ENCODE peak calls at places on chromosome 15, in nine cellular contexts. B, O, U, K, Y, T, J, I and H are unnamed samples.

GRCh38 chr15:37098468-37099320 is 1.7 kb downstream of the MEIS2 start:
- DNase-seq in B (peak), O (no peak), U (peak), K (no peak), Y (no peak), T (no peak), J (no peak), I (no peak), H (peak)

GRCh38 chr15:33091983-33092688 is 102.4 kb downstream of the FMN1 start:
- DNase-seq in B (no peak), O (no peak), U (no peak), K (no peak), Y (no peak), T (peak), J (peak), I (no peak), H (no peak)

GRCh38 chr15:70316059-70316600 is 218.4 kb upstream of the TLE3 start:
- DNase-seq in B (no peak), O (peak), U (no peak), K (no peak), Y (no peak), T (no peak), J (no peak), I (peak), H (no peak)

GRCh38 chr15:71278989-71279756 is 163.9 kb downstream of the THSD4 start:
- DNase-seq in B (no peak), O (peak), U (peak), K (peak), Y (peak), T (no peak), J (peak), I (peak), H (no peak)

GRCh38 chr15:40825661-40826088 is 2.8 kb downstream of the PPP1R14D start:
- DNase-seq in B (no peak), O (peak), U (no peak), K (no peak), Y (no peak), T (no peak), J (peak), I (no peak), H (no peak)

GRCh38 chr15:29668120-29668602 is 154.1 kb downstream of the TJP1 start:
- DNase-seq in B (peak), O (peak), U (peak), K (no peak), Y (no peak), T (no peak), J (peak), I (peak), H (peak)

GRCh38 chr15:59632714-59633113 is 21.1 kb downstream of the GCNT3 start:
- DNase-seq in B (peak), O (no peak), U (no peak), K (no peak), Y (no peak), T (no peak), J (no peak), I (peak), H (peak)

GRCh38 chr15:69304176-69304533 is 5.4 kb downstream of the PAQR5 start:
- DNase-seq in B (no peak), O (peak), U (no peak), K (no peak), Y (no peak), T (no peak), J (no peak), I (peak), H (no peak)

GRCh38 chr15:40746916-40747418 is 8.1 kb downstream of the RMDN3 start:
- DNase-seq in B (no peak), O (no peak), U (no peak), K (no peak), Y (no peak), T (no peak), J (no peak), I (peak), H (no peak)

GRCh38 chr15:80272987-80273386 is 21.0 kb upstream of the CTXND1 start:
- DNase-seq in B (no peak), O (no peak), U (no peak), K (no peak), Y (no peak), T (no peak), J (no peak), I (no peak), H (no peak)

GRCh38 chr15:95018888-95019545 is 787.7 kb downstream of the MCTP2 start:
- DNase-seq in B (no peak), O (peak), U (no peak), K (no peak), Y (no peak), T (no peak), J (no peak), I (peak), H (no peak)

GRCh38 chr15:78880242-78880533 is 7.5 kb downstream of the MORF4L1 start:
- DNase-seq in B (no peak), O (peak), U (no peak), K (no peak), Y (no peak), T (no peak), J (no peak), I (peak), H (no peak)

GRCh38 chr15:56524915-56525314 is 60.0 kb upstream of the MNS1 start:
- DNase-seq in B (no peak), O (peak), U (no peak), K (no peak), Y (no peak), T (no peak), J (no peak), I (peak), H (no peak)

GRCh38 chr15:100889359-100890058 is 9.9 kb downstream of the ALDH1A3 start:
- DNase-seq in B (no peak), O (peak), U (peak), K (no peak), Y (no peak), T (no peak), J (peak), I (peak), H (no peak)

GRCh38 chr15:39642011-39642640 is 61.2 kb downstream of the THBS1 start:
- DNase-seq in B (peak), O (peak), U (no peak), K (no peak), Y (no peak), T (no peak), J (no peak), I (peak), H (no peak)

GRCh38 chr15:100862162-100862561 is 17.5 kb upstream of the ALDH1A3 start:
- DNase-seq in B (no peak), O (no peak), U (no peak), K (no peak), Y (no peak), T (no peak), J (no peak), I (no peak), H (no peak)

GRCh38 chr15:39110336-39110735 is 470.5 kb upstream of the THBS1 start:
- DNase-seq in B (no peak), O (peak), U (no peak), K (no peak), Y (no peak), T (no peak), J (no peak), I (peak), H (no peak)

GRCh38 chr15:70035051-70035718 is 62.5 kb downstream of the TLE3 start:
- DNase-seq in B (no peak), O (no peak), U (no peak), K (no peak), Y (no peak), T (no peak), J (no peak), I (no peak), H (no peak)

GRCh38 chr15:96268421-96269204 is 61.9 kb upstream of the NR2F2 start:
- DNase-seq in B (no peak), O (peak), U (no peak), K (no peak), Y (no peak), T (no peak), J (no peak), I (peak), H (no peak)

DNA sequence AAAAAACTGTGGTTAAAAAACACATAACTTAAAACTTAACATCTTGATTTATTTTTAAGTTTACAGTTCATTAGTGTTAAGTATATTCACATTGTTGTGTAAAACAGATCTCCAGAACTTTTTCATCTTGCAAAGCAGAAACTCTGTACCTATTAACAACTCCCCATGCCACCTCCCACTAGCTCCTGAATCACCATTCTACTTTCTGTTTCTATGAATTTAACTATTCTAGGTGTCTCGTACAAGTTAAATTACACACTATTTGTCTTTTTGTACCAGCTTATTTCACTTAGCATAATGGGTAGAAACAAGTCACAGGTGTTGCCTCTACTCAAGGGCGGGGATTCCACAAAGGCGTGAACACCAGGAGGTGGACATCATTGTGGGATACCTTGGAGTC is 43.2 kb downstream of the CRTC3 start:
- DNase-seq in B (no peak), O (no peak), U (no peak), K (no peak), Y (no peak), T (no peak), J (no peak), I (no peak), H (no peak)
- TF ChIP-seq CTCF in B (no peak), O (no peak), U (no peak), K (no peak), Y (no peak), T (no peak), J (no peak), I (no peak), H (no peak)

DNA sequence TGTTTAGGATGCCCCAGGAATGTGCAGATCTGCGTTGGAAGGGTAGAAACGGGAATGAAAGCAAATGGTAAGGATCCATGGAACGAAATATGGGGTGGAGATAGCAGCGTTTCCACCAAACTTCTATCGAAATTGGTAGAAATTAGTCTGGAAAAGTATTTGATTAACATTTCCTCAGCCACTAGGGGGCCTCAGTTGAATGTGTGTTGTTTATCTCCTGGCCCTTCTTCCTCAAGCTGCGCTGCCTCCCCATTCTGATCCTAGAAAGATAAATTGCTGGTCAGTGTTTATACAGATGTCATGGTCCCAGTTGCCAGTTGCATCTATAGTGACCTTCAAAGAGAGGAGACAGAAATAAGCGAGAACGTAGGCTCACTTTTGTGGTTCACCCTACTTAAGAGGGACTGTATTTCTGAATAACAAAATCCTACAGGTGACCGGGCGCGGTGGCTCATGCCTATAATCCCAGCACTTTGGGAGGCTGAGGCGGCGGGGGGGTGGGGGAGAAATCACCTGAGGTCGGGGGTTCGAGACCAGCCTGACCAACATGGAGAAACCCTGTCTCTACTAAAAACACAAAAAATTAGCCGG is 457.1 kb downstream of the SQOR start:
- DNase-seq in B (peak), O (peak), U (peak), K (no peak), Y (no peak), T (no peak), J (peak), I (peak), H (peak)
- TF ChIP-seq CTCF in B (peak), O (peak), U (peak), K (peak), Y (peak), T (peak), J (no peak), I (peak), H (peak)

DNA sequence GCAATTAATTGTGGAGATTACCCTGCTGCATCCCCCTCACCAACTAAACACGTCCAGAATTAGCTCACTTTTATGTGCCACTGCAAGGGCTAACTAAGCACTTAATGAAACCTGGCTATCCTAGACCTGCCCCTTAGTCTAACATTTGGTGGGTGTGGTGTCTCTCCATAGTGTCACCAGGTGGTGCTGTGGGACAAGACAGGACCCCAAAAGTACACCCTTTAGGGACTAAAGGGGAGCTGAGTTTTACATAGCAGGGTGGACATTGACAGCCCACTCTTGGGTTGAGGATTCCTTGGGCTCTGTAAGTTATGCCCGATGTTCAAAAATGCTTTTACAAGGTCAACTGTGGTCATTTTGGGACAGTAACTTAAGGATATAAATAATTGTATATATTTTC is 5.7 kb downstream of the DUT start:
- DNase-seq in B (peak), O (peak), U (no peak), K (no peak), Y (no peak), T (no peak), J (no peak), I (peak), H (peak)
- TF ChIP-seq CTCF in B (peak), O (peak), U (no peak), K (no peak), Y (no peak), T (no peak), J (no peak), I (peak), H (peak)

GRCh38 chr15:74406992-74407705 is 26.6 kb downstream of the SEMA7A start:
- DNase-seq in B (peak), O (peak), U (no peak), K (no peak), Y (no peak), T (no peak), J (no peak), I (peak), H (no peak)
- TF ChIP-seq CTCF in B (no peak), O (no peak), U (no peak), K (no peak), Y (no peak), T (no peak), J (no peak), I (peak), H (no peak)

DNA sequence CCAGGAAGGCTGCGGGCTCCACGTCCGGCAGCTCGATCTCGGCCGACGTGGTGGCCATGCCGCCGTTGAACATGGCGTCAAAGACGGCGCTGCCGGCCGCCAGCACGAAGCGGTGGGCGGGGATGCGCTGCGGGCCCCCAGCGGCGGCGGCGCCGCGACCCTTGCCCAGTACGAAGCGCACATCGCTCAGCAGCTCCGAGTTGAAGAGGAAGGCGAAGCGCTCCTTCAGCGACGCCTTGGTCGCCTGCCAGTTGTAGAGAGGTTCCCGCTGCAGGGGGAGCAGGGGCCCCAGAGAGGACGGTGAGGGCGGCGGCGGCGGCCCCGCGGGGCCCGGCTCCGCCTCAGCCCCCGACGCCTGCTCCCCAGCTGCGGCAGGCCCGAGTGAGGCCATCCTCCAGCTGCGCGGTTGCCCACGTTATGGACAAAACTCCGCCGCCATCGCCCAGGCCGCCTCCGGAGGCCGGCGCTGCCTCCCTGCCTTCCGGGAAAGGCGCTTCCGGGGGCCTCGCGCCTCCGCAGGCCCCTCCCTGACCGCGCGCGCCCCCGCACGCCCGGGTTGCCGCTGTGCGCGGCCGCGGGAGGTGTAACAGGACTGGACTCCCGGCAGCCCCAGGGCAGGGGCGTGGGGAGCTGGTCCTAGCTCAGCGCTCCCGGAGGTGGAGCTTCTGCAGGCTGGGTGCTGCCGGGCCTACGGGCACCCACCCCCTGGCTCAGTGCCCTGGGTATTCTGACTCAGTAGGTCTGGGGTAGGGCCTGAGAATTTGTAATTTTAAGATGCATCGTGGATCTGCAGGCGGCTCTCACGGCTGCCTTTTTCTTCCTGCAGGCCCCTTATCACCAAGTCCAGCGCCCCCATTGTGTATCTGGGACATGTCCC is at the start of gene BTBD1:
- DNase-seq in B (peak), O (peak), U (peak), K (peak), Y (peak), T (peak), J (peak), I (peak), H (peak)
- TF ChIP-seq CTCF in B (peak), O (no peak), U (no peak), K (no peak), Y (no peak), T (peak), J (peak), I (no peak), H (peak)

DNA sequence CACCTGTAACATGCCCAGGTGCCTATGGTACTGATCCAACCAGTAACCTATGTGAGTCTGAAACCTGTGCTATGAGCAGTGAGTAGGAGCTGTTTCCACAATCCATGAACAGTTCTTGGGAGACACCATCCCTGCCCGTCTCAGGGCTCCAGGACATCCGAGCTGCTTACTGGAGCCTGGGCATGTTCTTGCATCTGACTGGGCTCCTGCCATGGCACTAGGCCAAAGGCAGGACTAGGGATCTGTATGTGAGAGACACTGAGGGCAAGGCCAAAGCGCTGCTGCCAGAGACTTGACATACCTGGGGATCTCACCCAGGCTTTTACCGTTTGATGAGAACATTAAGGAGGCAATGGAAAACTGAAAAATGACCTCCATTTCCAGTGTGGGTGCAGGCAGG is 59.8 kb downstream of the WDR76 start:
- DNase-seq in B (no peak), O (no peak), U (no peak), K (no peak), Y (no peak), T (no peak), J (no peak), I (no peak), H (no peak)
- TF ChIP-seq CTCF in B (no peak), O (no peak), U (no peak), K (no peak), Y (no peak), T (no peak), J (no peak), I (no peak), H (no peak)

DNA sequence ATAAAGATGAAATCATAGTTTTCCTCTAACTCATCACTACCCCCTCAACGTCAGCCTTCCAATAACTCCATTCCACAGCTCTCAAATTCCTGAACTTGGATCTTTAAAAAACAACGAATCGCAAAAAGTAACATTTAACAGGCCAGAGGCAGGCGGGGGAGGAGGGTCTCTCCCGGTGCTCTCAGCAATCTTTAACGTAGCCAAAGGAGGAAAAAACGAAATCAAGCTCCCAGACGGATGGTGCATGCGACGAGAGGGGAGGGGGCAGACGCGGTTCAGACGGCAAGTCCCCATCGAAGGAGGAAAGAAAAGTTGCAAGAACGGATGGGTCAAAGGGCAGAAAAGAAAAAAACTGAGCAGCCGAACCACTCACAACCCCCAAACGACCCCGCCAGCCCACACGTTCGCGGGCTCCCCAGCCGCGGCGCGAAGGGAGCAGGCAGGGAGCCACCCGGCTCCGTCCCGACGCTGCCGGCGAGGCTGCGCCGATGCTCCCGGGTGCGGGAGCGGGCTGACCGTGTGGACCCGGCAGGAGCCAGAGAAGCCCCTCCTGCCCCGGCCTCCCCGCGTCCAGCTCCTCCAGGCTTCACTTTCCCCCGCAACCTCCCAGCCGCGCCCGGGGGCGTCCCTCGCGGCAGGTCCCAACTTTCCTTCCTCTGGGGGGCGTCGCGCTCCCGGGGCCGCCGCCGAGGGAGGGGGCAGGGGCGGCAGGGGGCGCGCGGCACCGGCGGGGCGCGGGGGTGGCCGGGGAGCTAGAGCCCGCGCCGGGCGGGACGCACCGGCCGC is 661 bp downstream of the PEAK1 start:
- DNase-seq in B (peak), O (peak), U (peak), K (peak), Y (no peak), T (peak), J (peak), I (peak), H (peak)
- TF ChIP-seq CTCF in B (peak), O (peak), U (no peak), K (no peak), Y (no peak), T (peak), J (no peak), I (no peak), H (peak)

DNA sequence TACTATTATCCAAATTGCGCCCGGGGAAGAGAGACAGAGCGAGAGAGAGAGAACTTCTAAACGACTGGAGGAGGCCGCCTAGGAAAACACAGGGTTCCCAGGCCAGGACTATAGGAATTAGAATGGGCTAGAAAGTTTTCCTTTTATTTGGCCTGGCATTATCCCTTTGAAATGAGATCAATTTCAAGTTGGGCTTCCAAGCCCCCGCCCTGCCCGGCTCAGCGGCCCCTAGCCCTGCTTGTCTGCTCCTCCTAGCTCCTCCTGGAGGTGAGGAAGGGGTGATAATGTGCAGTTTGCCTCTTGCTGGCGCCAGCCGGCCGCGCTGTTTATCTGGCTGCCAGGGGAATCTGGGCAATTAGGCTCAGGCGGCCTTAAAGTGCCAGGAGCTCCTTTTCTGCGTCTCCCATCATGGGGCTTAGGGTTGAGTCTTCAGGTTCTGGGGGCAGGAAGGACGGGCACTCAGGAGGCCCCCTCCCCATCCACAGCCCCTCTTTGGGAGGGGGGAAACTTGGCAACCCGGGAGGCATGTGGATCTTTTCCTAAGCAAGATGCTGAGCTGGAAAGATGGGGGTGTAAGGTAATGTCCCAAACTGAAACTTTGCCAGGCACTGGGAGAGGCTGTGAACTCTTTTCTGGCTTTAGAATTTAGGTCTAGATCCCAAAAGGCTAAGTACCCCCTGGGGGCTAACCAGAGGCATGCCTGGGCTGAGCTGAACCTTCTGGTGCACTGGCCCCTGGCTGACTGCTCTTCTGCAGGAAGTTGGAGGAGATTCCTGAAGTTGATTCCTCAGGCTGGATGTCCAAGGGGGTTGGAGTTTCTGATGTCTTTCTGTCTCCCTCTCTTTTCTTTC is 5.5 kb downstream of the SMAD6 start:
- DNase-seq in B (peak), O (peak), U (peak), K (peak), Y (no peak), T (no peak), J (peak), I (peak), H (peak)
- TF ChIP-seq CTCF in B (peak), O (no peak), U (no peak), K (no peak), Y (no peak), T (peak), J (no peak), I (peak), H (peak)